ENCODE peak calls at places on chromosomes 13 and 19, in six cellular contexts. Q is AG04450, H is RWPE1, O is NCI-H2081, R is glutamatergic neuron, U is cardiac fibroblast. Z is an unnamed sample.

GRCh38 chr13:28449826-28450773 is 44.8 kb downstream of the FLT1 start:
- DNase-seq in Q (no peak), H (no peak), O (no peak), R (no peak), U (no peak), Z (no peak)

GRCh38 chr19:35162471-35163326 is 8.2 kb downstream of the FXYD5 start:
- DNase-seq in Q (no peak), H (peak), O (no peak), R (no peak), U (no peak), Z (peak)

GRCh38 chr19:46288896-46289588 is 7.8 kb upstream of the HIF3A start:
- DNase-seq in Q (peak), H (peak), O (no peak), R (no peak), U (peak), Z (peak)

GRCh38 chr13:69109891-69110525 is 997.6 kb upstream of the ATXN8OS start:
- DNase-seq in Q (no peak), H (no peak), O (no peak), R (no peak), U (no peak), Z (peak)

GRCh38 chr13:44299142-44299541 is 74.5 kb upstream of the SERP2 start:
- DNase-seq in Q (no peak), H (no peak), O (no peak), R (no peak), U (no peak), Z (no peak)

GRCh38 chr13:48265217-48265815 is 32.3 kb downstream of the ITM2B start:
- DNase-seq in Q (no peak), H (no peak), O (no peak), R (no peak), U (no peak), Z (no peak)

GRCh38 chr19:14271830-14272229 is 65.9 kb upstream of the ADGRL1 start:
- DNase-seq in Q (no peak), H (no peak), O (no peak), R (no peak), U (no peak), Z (no peak)

GRCh38 chr19:39325778-39326680 is 5.4 kb upstream of the LRFN1 start:
- DNase-seq in Q (no peak), H (no peak), O (no peak), R (no peak), U (no peak), Z (peak)

GRCh38 chr13:23570099-23570926 is at the start of gene TNFRSF19:
- DNase-seq in Q (peak), H (no peak), O (peak), R (peak), U (peak), Z (no peak)

GRCh38 chr19:32870154-32870573 is 597 bp upstream of the SLC7A9 start:
- DNase-seq in Q (no peak), H (no peak), O (no peak), R (no peak), U (no peak), Z (no peak)

GRCh38 chr13:93224545-93224944 is 2.1 kb upstream of the GPC6 start:
- DNase-seq in Q (no peak), H (no peak), O (no peak), R (no peak), U (peak), Z (no peak)

GRCh38 chr13:90448466-90449037 is 898.9 kb upstream of the MIR17HG start:
- DNase-seq in Q (no peak), H (no peak), O (no peak), R (no peak), U (peak), Z (no peak)

GRCh38 chr19:2811221-2811722 is 8.4 kb upstream of the ZNF554 start:
- DNase-seq in Q (no peak), H (no peak), O (no peak), R (no peak), U (no peak), Z (no peak)

GRCh38 chr13:45654633-45655349 is 39.3 kb upstream of the ERICH6B start:
- DNase-seq in Q (no peak), H (no peak), O (no peak), R (no peak), U (no peak), Z (no peak)

GRCh38 chr19:11659612-11660011 is 62.3 kb downstream of the ZNF627 start:
- DNase-seq in Q (no peak), H (peak), O (no peak), R (no peak), U (peak), Z (peak)

GRCh38 chr19:23249911-23250649 is at the start of gene ZNF724:
- DNase-seq in Q (peak), H (peak), O (peak), R (peak), U (peak), Z (peak)

GRCh38 chr19:10227215-10227971 is 3.7 kb downstream of the S1PR2 start:
- DNase-seq in Q (no peak), H (no peak), O (no peak), R (no peak), U (peak), Z (no peak)

GRCh38 chr13:45781553-45782326 is 69.8 kb downstream of the SIAH3 start:
- DNase-seq in Q (no peak), H (peak), O (peak), R (no peak), U (peak), Z (peak)

GRCh38 chr19:48887861-48888612 is 10.5 kb downstream of the TULP2 start:
- DNase-seq in Q (no peak), H (no peak), O (no peak), R (no peak), U (no peak), Z (no peak)

GRCh38 chr13:37369618-37370017 is 228.9 kb downstream of the POSTN start:
- DNase-seq in Q (peak), H (no peak), O (no peak), R (no peak), U (peak), Z (peak)

GRCh38 chr13:112814905-112815585 is 125.2 kb downstream of the ATP11A start:
- DNase-seq in Q (no peak), H (no peak), O (no peak), R (no peak), U (no peak), Z (no peak)

GRCh38 chr13:51534075-51534817 is 50.0 kb upstream of the WDFY2 start:
- DNase-seq in Q (no peak), H (no peak), O (no peak), R (no peak), U (no peak), Z (no peak)

GRCh38 chr19:48490980-48491792 is 20.4 kb downstream of the LMTK3 start:
- DNase-seq in Q (no peak), H (peak), O (peak), R (no peak), U (no peak), Z (peak)

GRCh38 chr13:34913040-34913439 is 29.0 kb upstream of the NBEA start:
- DNase-seq in Q (no peak), H (no peak), O (no peak), R (no peak), U (peak), Z (peak)

GRCh38 chr19:7597689-7598088 is 2.0 kb downstream of the CAMSAP3 start:
- DNase-seq in Q (no peak), H (no peak), O (no peak), R (no peak), U (no peak), Z (no peak)

GRCh38 chr13:95160112-95160906 is 140.9 kb downstream of the ABCC4 start:
- DNase-seq in Q (peak), H (no peak), O (peak), R (no peak), U (peak), Z (no peak)

GRCh38 chr13:29073762-29074161 is 253.6 kb downstream of the MTUS2 start:
- DNase-seq in Q (no peak), H (no peak), O (no peak), R (no peak), U (no peak), Z (no peak)

GRCh38 chr19:3511506-3512251 is 5.6 kb downstream of the FZR1 start:
- DNase-seq in Q (no peak), H (no peak), O (no peak), R (no peak), U (no peak), Z (no peak)

GRCh38 chr19:13839938-13840750 is 36.8 kb upstream of the NANOS3 start:
- DNase-seq in Q (no peak), H (peak), O (no peak), R (no peak), U (peak), Z (peak)

GRCh38 chr13:98018293-98018692 is 64.8 kb downstream of the IPO5 start:
- DNase-seq in Q (no peak), H (no peak), O (peak), R (no peak), U (no peak), Z (no peak)

GRCh38 chr19:30001794-30002193 is 59.8 kb downstream of the URI1 start:
- DNase-seq in Q (no peak), H (no peak), O (no peak), R (no peak), U (peak), Z (no peak)

GRCh38 chr13:96141032-96141431 is 51.1 kb downstream of the HS6ST3 start:
- DNase-seq in Q (no peak), H (no peak), O (peak), R (no peak), U (peak), Z (peak)

GRCh38 chr19:55777528-55777927 is 8.6 kb downstream of the RFPL4AL1 start:
- DNase-seq in Q (no peak), H (no peak), O (no peak), R (no peak), U (no peak), Z (no peak)

GRCh38 chr19:42143341-42144234 is 11.3 kb upstream of the POU2F2 start:
- DNase-seq in Q (no peak), H (no peak), O (no peak), R (no peak), U (peak), Z (peak)

GRCh38 chr13:91904597-91904996 is 506.2 kb downstream of the GPC5 start:
- DNase-seq in Q (no peak), H (no peak), O (no peak), R (no peak), U (no peak), Z (peak)

GRCh38 chr13:26529441-26529840 is 28.0 kb upstream of the WASF3 start:
- DNase-seq in Q (peak), H (peak), O (no peak), R (no peak), U (peak), Z (peak)

Z was measured in ACHN.